ENCODE peak calls at places on chromosome X, in six cellular contexts. Y is tibial nerve, U is NB4, M is colonic mucosa, D is BE2C, O is neural progenitor cell. H is an unnamed sample.

GRCh38 chrX:37302569-37302968 is 46.6 kb upstream of the PRRG1 start:
- DNase-seq in M (no peak), Y (no peak), D (peak), U (peak), O (peak), H (peak)

GRCh38 chrX:10193587-10193986 is 36.8 kb downstream of the CLCN4 start:
- DNase-seq in O (no peak), M (no peak), U (no peak), D (no peak), Y (no peak), H (no peak)

GRCh38 chrX:40805404-40805803 is 70.1 kb upstream of the MED14 start:
- DNase-seq in O (no peak), U (no peak), D (no peak), M (no peak), Y (no peak), H (no peak)

GRCh38 chrX:10797493-10797892 is 177.1 kb upstream of the MID1 start:
- DNase-seq in U (no peak), O (no peak), D (peak), M (no peak), Y (no peak), H (peak)

GRCh38 chrX:123835661-123836371 is 24.0 kb upstream of the XIAP start:
- DNase-seq in M (peak), U (peak), O (no peak), D (no peak), Y (no peak), H (peak)

GRCh38 chrX:54695816-54696487 is 102.1 kb downstream of the ITIH6 start:
- DNase-seq in D (peak), M (no peak), U (no peak), O (no peak), Y (no peak), H (no peak)

GRCh38 chrX:109967151-109967550 is 35.8 kb upstream of the TMEM164 start:
- DNase-seq in Y (no peak), D (no peak), M (no peak), O (no peak), U (no peak), H (no peak)

GRCh38 chrX:56802921-56803848 is 74.1 kb downstream of the NBDY start:
- DNase-seq in U (peak), Y (peak), O (peak), M (peak), D (no peak), H (peak)

GRCh38 chrX:13373807-13374187 is 53.9 kb upstream of the ATXN3L start:
- DNase-seq in D (no peak), Y (no peak), U (no peak), O (no peak), M (no peak), H (peak)

GRCh38 chrX:24424948-24425347 is 40.1 kb upstream of the PDK3 start:
- DNase-seq in M (no peak), Y (peak), O (no peak), U (no peak), D (no peak), H (peak)

GRCh38 chrX:30613736-30614135 is 36.2 kb upstream of the TASL start:
- DNase-seq in Y (no peak), U (peak), M (no peak), D (no peak), O (no peak), H (no peak)

GRCh38 chrX:45485682-45486081 is 285.0 kb upstream of the DIPK2B start:
- DNase-seq in O (no peak), Y (no peak), U (no peak), D (no peak), M (no peak), H (peak)

GRCh38 chrX:107619836-107620235 is 8.5 kb upstream of the PRPS1 start:
- DNase-seq in O (no peak), U (no peak), Y (no peak), D (no peak), M (no peak), H (no peak)

GRCh38 chrX:40145001-40145631 is 47.4 kb upstream of the BCOR start:
- DNase-seq in Y (no peak), D (no peak), U (no peak), O (peak), M (peak), H (peak)

GRCh38 chrX:51395474-51395806 is 62.8 kb downstream of the NUDT10 start:
- DNase-seq in O (no peak), Y (no peak), U (no peak), D (no peak), M (no peak), H (no peak)

GRCh38 chrX:51395807-51396728 is 63.4 kb downstream of the NUDT10 start:
- DNase-seq in M (no peak), D (peak), U (no peak), O (no peak), Y (no peak), H (no peak)
- TF ChIP-seq CTCF in M (no peak), D (peak), U (no peak), O (peak), Y (peak), H (no peak)

GRCh38 chrX:18906286-18906685 is 77.6 kb downstream of the PHKA2 start:
- DNase-seq in D (no peak), M (no peak), Y (no peak), U (no peak), O (no peak), H (no peak)
- H3K4me3 ChIP-seq in D (no peak), M (no peak), Y (no peak), U (no peak), O (no peak), H (no peak)

DNA sequence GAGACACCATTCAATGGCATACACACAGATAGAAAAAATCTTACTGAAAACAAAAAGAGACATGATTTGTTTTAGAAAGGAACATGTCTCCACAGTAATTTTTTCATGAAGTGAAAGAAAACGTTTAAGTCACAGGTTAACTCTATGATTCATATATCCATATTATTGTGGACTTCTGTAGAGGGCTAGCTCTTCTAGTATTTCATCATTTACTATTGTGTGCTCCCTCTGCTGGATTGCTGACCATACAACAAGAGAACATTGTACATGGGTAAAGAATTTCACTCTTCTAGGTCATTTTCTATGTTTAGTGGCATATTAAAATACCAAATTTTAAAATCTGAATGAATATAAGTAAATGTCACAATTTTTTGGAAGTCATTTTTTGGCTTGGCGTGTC is 91.8 kb upstream of the POU3F4 start:
- DNase-seq in O (peak), M (no peak), D (no peak), Y (no peak), U (peak), H (no peak)
- TF ChIP-seq CTCF in O (peak), M (no peak), D (no peak), Y (no peak), U (peak), H (no peak)

DNA sequence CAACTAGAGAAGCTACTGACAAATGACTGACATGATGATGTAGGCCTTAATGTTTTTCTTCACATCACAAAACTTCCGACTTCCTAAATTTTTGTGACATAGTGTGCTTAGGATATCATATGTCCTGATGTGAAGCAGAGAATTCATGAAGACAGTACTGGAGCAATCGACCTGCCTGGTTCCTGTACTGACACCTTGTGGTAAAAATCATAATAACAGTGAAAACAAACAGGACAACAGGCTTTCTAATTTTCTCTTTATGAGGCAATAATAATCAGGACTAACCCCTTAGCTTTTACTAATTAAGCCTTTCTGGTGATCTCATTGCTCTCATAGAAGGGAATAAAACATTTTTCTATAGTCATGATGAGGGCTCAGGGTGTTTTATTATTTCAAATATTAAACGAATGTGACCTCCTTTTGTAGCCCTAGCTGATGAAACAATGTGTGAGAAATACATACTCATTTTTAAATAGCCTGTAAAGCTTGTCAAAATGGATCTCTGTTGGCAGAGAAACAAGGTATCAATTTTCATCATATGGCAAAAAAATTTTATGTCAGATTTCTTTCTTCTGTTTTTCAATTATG is 158.4 kb downstream of the TENT5D start:
- DNase-seq in M (no peak), D (no peak), U (peak), Y (no peak), O (peak), H (peak)
- H3K4me3 ChIP-seq in M (no peak), D (no peak), U (no peak), Y (no peak), O (no peak), H (no peak)

GRCh38 chrX:153707406-153707805 is 16.8 kb downstream of the BCAP31 start:
- DNase-seq in O (no peak), Y (no peak), M (no peak), D (no peak), U (no peak), H (no peak)

GRCh38 chrX:153706799-153707198 is 17.4 kb downstream of the BCAP31 start:
- DNase-seq in M (no peak), U (no peak), Y (no peak), D (no peak), O (no peak), H (no peak)

GRCh38 chrX:153704021-153704526 is 16.3 kb downstream of the SLC6A8 start:
- DNase-seq in O (no peak), D (no peak), M (no peak), U (no peak), Y (no peak), H (no peak)

GRCh38 chrX:153709726-153710674 is 14.2 kb downstream of the BCAP31 start:
- DNase-seq in U (no peak), D (no peak), M (no peak), O (no peak), Y (no peak), H (no peak)

GRCh38 chrX:153708415-153708814 is 15.8 kb downstream of the BCAP31 start:
- DNase-seq in O (peak), Y (no peak), D (peak), M (peak), U (peak), H (peak)
- TF ChIP-seq CTCF in O (peak), Y (peak), D (peak), M (peak), U (peak), H (peak)

DNA sequence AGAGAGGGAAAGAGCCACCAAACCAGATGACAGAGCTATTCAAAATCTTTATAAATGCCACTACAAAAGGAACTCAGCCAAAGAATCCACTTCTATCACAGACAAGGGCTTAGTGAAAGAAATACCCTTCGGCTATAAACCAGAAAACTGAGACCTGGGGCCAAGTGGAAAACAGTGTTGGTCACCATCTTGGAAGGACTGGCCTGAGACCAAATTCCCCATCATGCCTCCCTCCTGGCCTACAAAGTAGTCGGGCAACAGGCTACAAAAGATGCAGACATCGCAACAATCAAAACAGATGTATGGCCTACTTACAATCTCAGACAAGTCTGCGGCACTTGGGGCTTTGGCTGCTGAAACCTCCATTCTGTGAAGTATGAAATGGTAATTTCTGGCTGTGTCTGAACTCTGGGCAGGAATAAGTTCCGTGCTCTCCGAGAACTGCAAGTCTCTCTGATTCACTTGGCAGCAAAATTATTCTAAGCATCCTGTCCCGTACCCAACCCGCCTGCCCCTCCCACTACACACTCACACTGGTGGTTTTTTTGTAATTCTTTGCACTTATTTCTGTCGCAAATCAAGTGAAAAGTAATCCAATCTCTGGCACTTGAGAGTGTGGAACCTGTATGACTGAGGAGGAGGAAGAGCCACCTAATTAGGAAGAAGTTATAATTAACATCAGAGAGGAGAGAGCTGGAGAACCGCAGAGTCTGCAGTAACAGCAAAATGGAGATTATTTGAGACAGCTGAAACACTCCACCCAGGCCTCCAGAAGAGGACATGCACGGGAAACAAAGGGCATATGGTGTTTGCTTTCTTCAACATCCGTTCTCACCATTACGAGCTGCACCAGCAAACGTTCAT is 87.8 kb downstream of the SH3KBP1 start:
- DNase-seq in O (no peak), U (no peak), D (no peak), M (no peak), Y (no peak), H (peak)
- H3K4me3 ChIP-seq in O (no peak), U (no peak), D (no peak), M (no peak), Y (no peak), H (peak)